ENCODE peak calls at places on chromosome 1, in four cellular contexts. One of them, this sample, is unnamed.

GRCh38 chr1:201258763-201259230 is 24.5 kb upstream of the PKP1 start:
- DNase-seq in endothelial cell of umbilical vein: no peak
- DNase-seq in stimulated activated CD4-positive, alpha-beta T cell treated with anti-CD3 and anti-CD28 coated beads, Interleukin-1b, Interleukin-23, amount 100 ng/mL, for 4 hours: no peak
- DNase-seq in DMS153: no peak
- DNase-seq in this sample: no peak

GRCh38 chr1:15110128-15110866 is 43.2 kb upstream of the TMEM51 start:
- DNase-seq in DMS153: no peak
- DNase-seq in endothelial cell of umbilical vein: no peak
- DNase-seq in stimulated activated CD4-positive, alpha-beta T cell treated with anti-CD3 and anti-CD28 coated beads, Interleukin-1b, Interleukin-23, amount 100 ng/mL, for 4 hours: no peak
- DNase-seq in this sample: no peak

GRCh38 chr1:182752077-182752826 is 37.3 kb upstream of the NPL start:
- DNase-seq in stimulated activated CD4-positive, alpha-beta T cell treated with anti-CD3 and anti-CD28 coated beads, Interleukin-1b, Interleukin-23, amount 100 ng/mL, for 4 hours: no peak
- DNase-seq in endothelial cell of umbilical vein: no peak
- DNase-seq in DMS153: no peak
- DNase-seq in this sample: no peak

GRCh38 chr1:155175927-155176371 is 2.3 kb downstream of the TRIM46 start:
- DNase-seq in DMS153: peak
- DNase-seq in stimulated activated CD4-positive, alpha-beta T cell treated with anti-CD3 and anti-CD28 coated beads, Interleukin-1b, Interleukin-23, amount 100 ng/mL, for 4 hours: no peak
- DNase-seq in endothelial cell of umbilical vein: no peak
- DNase-seq in this sample: no peak

GRCh38 chr1:74570797-74571492 is 58.5 kb upstream of the LRRC53 start:
- DNase-seq in stimulated activated CD4-positive, alpha-beta T cell treated with anti-CD3 and anti-CD28 coated beads, Interleukin-1b, Interleukin-23, amount 100 ng/mL, for 4 hours: no peak
- DNase-seq in DMS153: no peak
- DNase-seq in endothelial cell of umbilical vein: no peak
- DNase-seq in this sample: no peak

GRCh38 chr1:226365831-226366231 is 42.1 kb downstream of the PARP1 start:
- DNase-seq in endothelial cell of umbilical vein: peak
- DNase-seq in DMS153: no peak
- DNase-seq in stimulated activated CD4-positive, alpha-beta T cell treated with anti-CD3 and anti-CD28 coated beads, Interleukin-1b, Interleukin-23, amount 100 ng/mL, for 4 hours: no peak
- DNase-seq in this sample: peak

GRCh38 chr1:110538921-110539320 is 19.9 kb upstream of the KCNA10 start:
- DNase-seq in DMS153: no peak
- DNase-seq in endothelial cell of umbilical vein: no peak
- DNase-seq in stimulated activated CD4-positive, alpha-beta T cell treated with anti-CD3 and anti-CD28 coated beads, Interleukin-1b, Interleukin-23, amount 100 ng/mL, for 4 hours: no peak
- DNase-seq in this sample: no peak

GRCh38 chr1:159983681-159984080 is 29.6 kb upstream of the SLAMF9 start:
- DNase-seq in stimulated activated CD4-positive, alpha-beta T cell treated with anti-CD3 and anti-CD28 coated beads, Interleukin-1b, Interleukin-23, amount 100 ng/mL, for 4 hours: no peak
- DNase-seq in endothelial cell of umbilical vein: no peak
- DNase-seq in DMS153: no peak
- DNase-seq in this sample: no peak

GRCh38 chr1:73176902-73177301 is 894.6 kb upstream of the NEGR1 start:
- DNase-seq in stimulated activated CD4-positive, alpha-beta T cell treated with anti-CD3 and anti-CD28 coated beads, Interleukin-1b, Interleukin-23, amount 100 ng/mL, for 4 hours: no peak
- DNase-seq in DMS153: no peak
- DNase-seq in endothelial cell of umbilical vein: no peak
- DNase-seq in this sample: no peak